ENCODE peak calls at places on chromosomes 16 and 17, in six cellular contexts. One of them, this sample, is unnamed.

GRCh38 chr17:66865151-66865550 is 30.2 kb downstream of the CACNG5 start:
- DNase-seq in HFFc6: no peak
- DNase-seq in HCT116: no peak
- DNase-seq in progenitor cell of endocrine pancreas: no peak
- DNase-seq in GM20000: no peak
- DNase-seq in lower leg skin: no peak
- DNase-seq in this sample: no peak

GRCh38 chr17:47719411-47720152 is 13.5 kb upstream of the TBX21 start:
- DNase-seq in HFFc6: peak
- DNase-seq in GM20000: no peak
- DNase-seq in lower leg skin: no peak
- DNase-seq in progenitor cell of endocrine pancreas: no peak
- DNase-seq in HCT116: no peak
- DNase-seq in this sample: peak

GRCh38 chr16:13471036-13471435 is 448.9 kb upstream of the ERCC4 start:
- DNase-seq in lower leg skin: no peak
- DNase-seq in HCT116: no peak
- DNase-seq in progenitor cell of endocrine pancreas: peak
- DNase-seq in GM20000: no peak
- DNase-seq in HFFc6: no peak
- DNase-seq in this sample: no peak

GRCh38 chr17:39402890-39403605 is 1.6 kb upstream of the FBXL20 start:
- DNase-seq in HCT116: no peak
- DNase-seq in HFFc6: no peak
- DNase-seq in lower leg skin: no peak
- DNase-seq in progenitor cell of endocrine pancreas: no peak
- DNase-seq in GM20000: no peak
- DNase-seq in this sample: no peak

GRCh38 chr16:30697264-30698138 is 1.5 kb upstream of the SRCAP start:
- DNase-seq in progenitor cell of endocrine pancreas: no peak
- DNase-seq in HFFc6: no peak
- DNase-seq in lower leg skin: no peak
- DNase-seq in HCT116: no peak
- DNase-seq in GM20000: peak
- DNase-seq in this sample: no peak

GRCh38 chr16:84532299-84532724 is 27.9 kb upstream of the MEAK7 start:
- DNase-seq in lower leg skin: peak
- DNase-seq in GM20000: no peak
- DNase-seq in progenitor cell of endocrine pancreas: no peak
- DNase-seq in HFFc6: peak
- DNase-seq in HCT116: no peak
- DNase-seq in this sample: peak

GRCh38 chr16:66199189-66199588 is 167.3 kb upstream of the CDH5 start:
- DNase-seq in GM20000: no peak
- DNase-seq in HFFc6: no peak
- DNase-seq in lower leg skin: no peak
- DNase-seq in progenitor cell of endocrine pancreas: no peak
- DNase-seq in HCT116: no peak
- DNase-seq in this sample: no peak

GRCh38 chr16:85213926-85214294 is 101.6 kb upstream of the CIBAR2 start:
- DNase-seq in progenitor cell of endocrine pancreas: no peak
- DNase-seq in lower leg skin: no peak
- DNase-seq in HFFc6: no peak
- DNase-seq in GM20000: no peak
- DNase-seq in HCT116: no peak
- DNase-seq in this sample: no peak

GRCh38 chr16:69820926-69821541 is 58.9 kb downstream of the WWP2 start:
- DNase-seq in progenitor cell of endocrine pancreas: no peak
- DNase-seq in HFFc6: no peak
- DNase-seq in GM20000: no peak
- DNase-seq in lower leg skin: no peak
- DNase-seq in HCT116: no peak
- DNase-seq in this sample: no peak

GRCh38 chr17:19945009-19945650 is 32.5 kb downstream of the AKAP10 start:
- DNase-seq in GM20000: no peak
- DNase-seq in HCT116: no peak
- DNase-seq in HFFc6: no peak
- DNase-seq in progenitor cell of endocrine pancreas: no peak
- DNase-seq in lower leg skin: no peak
- DNase-seq in this sample: no peak

GRCh38 chr16:82368041-82368440 is 198.0 kb upstream of the MPHOSPH6 start:
- DNase-seq in HCT116: peak
- DNase-seq in progenitor cell of endocrine pancreas: no peak
- DNase-seq in lower leg skin: no peak
- DNase-seq in HFFc6: no peak
- DNase-seq in GM20000: no peak
- DNase-seq in this sample: no peak

GRCh38 chr16:53052519-53053501 is at the start of gene CHD9NB:
- DNase-seq in lower leg skin: peak
- DNase-seq in GM20000: peak
- DNase-seq in HFFc6: peak
- DNase-seq in progenitor cell of endocrine pancreas: no peak
- DNase-seq in HCT116: peak
- DNase-seq in this sample: peak

GRCh38 chr17:61289408-61290385 is 109.9 kb upstream of the TBX2 start:
- DNase-seq in lower leg skin: no peak
- DNase-seq in progenitor cell of endocrine pancreas: no peak
- DNase-seq in HFFc6: no peak
- DNase-seq in HCT116: no peak
- DNase-seq in GM20000: no peak
- DNase-seq in this sample: no peak

GRCh38 chr17:42754782-42755181 is 6.2 kb upstream of the RAMP2 start:
- DNase-seq in GM20000: no peak
- DNase-seq in HFFc6: no peak
- DNase-seq in progenitor cell of endocrine pancreas: no peak
- DNase-seq in lower leg skin: peak
- DNase-seq in HCT116: no peak
- DNase-seq in this sample: no peak

GRCh38 chr17:3719265-3719664 is 4.4 kb upstream of the HASPIN start:
- DNase-seq in GM20000: no peak
- DNase-seq in HCT116: no peak
- DNase-seq in HFFc6: peak
- DNase-seq in progenitor cell of endocrine pancreas: no peak
- DNase-seq in lower leg skin: no peak
- DNase-seq in this sample: no peak

GRCh38 chr17:14033166-14033565 is 36.1 kb upstream of the COX10 start:
- DNase-seq in lower leg skin: no peak
- DNase-seq in progenitor cell of endocrine pancreas: no peak
- DNase-seq in GM20000: no peak
- DNase-seq in HCT116: no peak
- DNase-seq in HFFc6: no peak
- DNase-seq in this sample: no peak

GRCh38 chr17:45584092-45585036 is 93.8 kb upstream of the PLEKHM1 start:
- DNase-seq in GM20000: peak
- DNase-seq in HCT116: peak
- DNase-seq in lower leg skin: peak
- DNase-seq in HFFc6: no peak
- DNase-seq in progenitor cell of endocrine pancreas: peak
- DNase-seq in this sample: no peak

GRCh38 chr17:59899099-59899498 is 6.2 kb downstream of the RPS6KB1 start:
- DNase-seq in progenitor cell of endocrine pancreas: no peak
- DNase-seq in HFFc6: peak
- DNase-seq in lower leg skin: no peak
- DNase-seq in HCT116: no peak
- DNase-seq in GM20000: no peak
- DNase-seq in this sample: no peak

GRCh38 chr17:75159196-75160031 is 5.1 kb upstream of the JPT1 start:
- DNase-seq in HCT116: peak
- DNase-seq in HFFc6: peak
- DNase-seq in progenitor cell of endocrine pancreas: no peak
- DNase-seq in lower leg skin: no peak
- DNase-seq in GM20000: no peak
- DNase-seq in this sample: no peak

GRCh38 chr16:62225675-62226074 is 189.4 kb upstream of the CDH8 start:
- DNase-seq in lower leg skin: peak
- DNase-seq in progenitor cell of endocrine pancreas: peak
- DNase-seq in GM20000: peak
- DNase-seq in HCT116: no peak
- DNase-seq in HFFc6: no peak
- DNase-seq in this sample: no peak

GRCh38 chr17:80036715-80037477 is 454 bp downstream of the CCDC40 start:
- DNase-seq in lower leg skin: no peak
- DNase-seq in HFFc6: peak
- DNase-seq in progenitor cell of endocrine pancreas: peak
- DNase-seq in HCT116: no peak
- DNase-seq in GM20000: no peak
- DNase-seq in this sample: no peak

GRCh38 chr16:9345046-9345445 is 253.6 kb downstream of the HAPSTR1 start:
- DNase-seq in progenitor cell of endocrine pancreas: no peak
- DNase-seq in HCT116: no peak
- DNase-seq in GM20000: no peak
- DNase-seq in HFFc6: no peak
- DNase-seq in lower leg skin: no peak
- DNase-seq in this sample: no peak

GRCh38 chr16:9345889-9346288 is 254.4 kb downstream of the HAPSTR1 start:
- DNase-seq in HFFc6: no peak
- DNase-seq in progenitor cell of endocrine pancreas: no peak
- DNase-seq in lower leg skin: no peak
- DNase-seq in HCT116: no peak
- DNase-seq in GM20000: no peak
- DNase-seq in this sample: no peak

GRCh38 chr16:9351440-9351839 is 260.0 kb downstream of the HAPSTR1 start:
- DNase-seq in GM20000: no peak
- DNase-seq in lower leg skin: no peak
- DNase-seq in progenitor cell of endocrine pancreas: no peak
- DNase-seq in HFFc6: no peak
- DNase-seq in HCT116: peak
- DNase-seq in this sample: no peak

GRCh38 chr16:9351841-9352434 is 260.5 kb downstream of the HAPSTR1 start:
- DNase-seq in GM20000: no peak
- DNase-seq in lower leg skin: no peak
- DNase-seq in progenitor cell of endocrine pancreas: no peak
- DNase-seq in HCT116: no peak
- DNase-seq in HFFc6: no peak
- DNase-seq in this sample: no peak

DNA sequence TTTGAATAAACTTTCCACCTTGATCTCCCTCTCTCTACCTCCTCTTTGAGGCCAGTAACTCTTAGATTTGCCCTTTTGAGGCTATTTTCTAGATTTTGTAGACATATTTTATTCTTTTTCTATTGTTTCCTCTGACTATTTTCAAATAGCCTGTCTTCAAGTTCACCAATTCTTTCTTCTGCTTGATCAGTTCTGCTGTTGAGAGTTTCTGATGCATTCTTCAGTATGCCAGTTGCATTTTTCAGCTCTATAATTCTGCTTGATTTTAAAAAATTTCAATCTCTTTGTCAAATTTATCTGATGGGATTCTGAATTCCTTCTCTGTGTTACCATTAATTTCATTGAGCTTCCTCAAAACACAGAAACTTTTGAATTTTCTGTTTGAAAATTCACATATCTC is 257.5 kb downstream of the HAPSTR1 start:
- DNase-seq in progenitor cell of endocrine pancreas: no peak
- DNase-seq in HCT116: no peak
- DNase-seq in lower leg skin: no peak
- DNase-seq in GM20000: no peak
- DNase-seq in HFFc6: no peak
- DNase-seq in this sample: no peak
- TF ChIP-seq CTCF in progenitor cell of endocrine pancreas: no peak
- TF ChIP-seq CTCF in HCT116: no peak
- TF ChIP-seq CTCF in lower leg skin: no peak
- TF ChIP-seq CTCF in GM20000: no peak
- TF ChIP-seq CTCF in HFFc6: no peak
- TF ChIP-seq CTCF in this sample: no peak

DNA sequence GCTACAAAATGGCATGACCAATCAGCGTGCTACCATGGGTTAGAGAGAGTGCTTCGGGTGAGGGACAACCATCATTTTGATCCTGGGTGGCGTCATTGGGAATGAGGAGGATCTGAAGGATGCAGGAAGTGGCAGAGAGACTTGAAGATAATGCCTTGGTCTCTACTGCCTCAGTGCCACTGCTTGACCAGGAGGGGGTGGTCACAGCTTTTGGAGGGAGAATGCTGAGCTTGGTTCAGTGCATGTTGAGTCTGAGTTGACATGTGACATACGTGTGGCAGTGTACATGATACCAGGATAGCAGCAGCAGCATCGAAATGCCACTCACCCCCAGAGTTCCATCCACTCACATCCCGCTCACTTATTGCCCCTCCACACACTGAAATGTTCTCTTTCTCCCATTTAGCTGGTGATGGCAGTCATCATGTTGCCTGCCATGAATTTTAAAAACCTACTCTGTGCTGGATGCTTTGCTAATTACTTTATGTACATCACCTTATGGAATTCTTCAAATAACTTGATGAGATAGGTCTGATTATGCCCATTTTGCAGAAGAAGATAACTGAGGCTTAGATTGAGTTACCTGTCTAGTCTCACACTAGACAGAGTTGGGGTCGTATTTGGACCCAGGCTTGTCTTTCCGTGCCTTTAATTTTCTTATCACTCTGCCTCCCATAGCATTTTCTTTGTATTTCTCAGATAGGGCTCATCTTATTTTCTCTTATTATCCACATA is 36.7 kb downstream of the ARSG start:
- DNase-seq in GM20000: no peak
- DNase-seq in HFFc6: no peak
- DNase-seq in progenitor cell of endocrine pancreas: no peak
- DNase-seq in lower leg skin: no peak
- DNase-seq in HCT116: no peak
- DNase-seq in this sample: no peak
- TF ChIP-seq CTCF in GM20000: no peak
- TF ChIP-seq CTCF in HFFc6: no peak
- TF ChIP-seq CTCF in progenitor cell of endocrine pancreas: no peak
- TF ChIP-seq CTCF in lower leg skin: no peak
- TF ChIP-seq CTCF in HCT116: peak
- TF ChIP-seq CTCF in this sample: no peak

GRCh38 chr16:87877942-87878507 is 8.7 kb upstream of the SLC7A5 start:
- DNase-seq in lower leg skin: no peak
- DNase-seq in GM20000: peak
- DNase-seq in HFFc6: no peak
- DNase-seq in progenitor cell of endocrine pancreas: no peak
- DNase-seq in HCT116: no peak
- DNase-seq in this sample: no peak
- TF ChIP-seq CTCF in lower leg skin: no peak
- TF ChIP-seq CTCF in GM20000: no peak
- TF ChIP-seq CTCF in HFFc6: peak
- TF ChIP-seq CTCF in progenitor cell of endocrine pancreas: peak
- TF ChIP-seq CTCF in HCT116: peak
- TF ChIP-seq CTCF in this sample: peak

DNA sequence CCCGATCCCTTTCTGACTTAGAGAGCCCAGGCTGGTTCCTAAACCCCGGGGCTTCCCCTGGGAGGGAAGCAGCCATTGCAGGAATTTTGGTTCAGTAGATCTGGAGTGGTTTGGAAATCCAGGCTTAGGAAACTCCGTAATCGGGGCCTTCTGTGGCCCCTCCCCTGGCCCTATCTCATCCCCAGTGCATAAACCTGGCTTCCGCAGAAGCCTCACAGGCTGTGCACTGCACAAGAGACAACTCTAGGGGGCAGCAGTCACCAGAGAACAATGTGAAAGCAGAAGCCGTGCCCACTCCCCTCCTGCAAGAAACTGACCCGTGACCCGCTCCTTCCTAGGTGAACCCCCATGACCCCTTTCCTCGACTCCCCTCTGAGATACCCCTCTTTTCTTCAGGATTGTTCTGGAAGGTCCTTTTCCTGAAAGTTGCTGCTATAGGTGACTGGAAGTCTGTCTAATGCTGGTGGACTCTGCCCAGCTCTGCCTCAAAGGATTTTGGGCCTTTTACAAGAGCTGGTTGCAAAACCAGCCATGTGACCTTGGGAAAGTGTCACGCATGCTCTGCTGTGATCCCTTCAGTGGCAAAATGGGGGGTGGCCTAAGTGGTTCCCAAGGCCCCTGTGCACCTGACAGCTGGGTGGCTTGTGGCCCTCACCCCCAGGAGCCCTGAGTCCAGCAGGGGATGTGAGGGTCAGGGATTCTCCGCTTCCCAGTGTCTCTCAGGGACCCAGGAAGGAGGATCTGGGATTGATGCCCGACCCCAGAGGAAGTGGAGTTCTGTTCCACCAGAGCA is 14.4 kb downstream of the GUCY2D start:
- DNase-seq in GM20000: peak
- DNase-seq in lower leg skin: no peak
- DNase-seq in HFFc6: no peak
- DNase-seq in HCT116: no peak
- DNase-seq in progenitor cell of endocrine pancreas: peak
- DNase-seq in this sample: no peak
- TF ChIP-seq CTCF in GM20000: peak
- TF ChIP-seq CTCF in lower leg skin: peak
- TF ChIP-seq CTCF in HFFc6: peak
- TF ChIP-seq CTCF in HCT116: peak
- TF ChIP-seq CTCF in progenitor cell of endocrine pancreas: peak
- TF ChIP-seq CTCF in this sample: peak

This sample was measured in AG04449.